ENCODE peak calls at places on chromosomes 1 and 21, in five cellular contexts. G is tibial nerve, J is GM20000, L is T-helper 2 cell, C is GM23338. E is an unnamed sample.

GRCh38 chr1:232600430-232601258 is 29.3 kb downstream of the SIPA1L2 start:
- DNase-seq in G (no peak), J (no peak), L (peak), C (peak), E (peak)

GRCh38 chr1:12541274-12542137 is 76.5 kb downstream of the DHRS3 start:
- DNase-seq in G (no peak), J (no peak), L (no peak), C (no peak), E (no peak)

GRCh38 chr1:21667348-21668231 is 1.6 kb downstream of the RAP1GAP start:
- DNase-seq in G (no peak), J (peak), L (no peak), C (no peak), E (no peak)

GRCh38 chr1:66981679-66982078 is 56.9 kb downstream of the MIER1 start:
- DNase-seq in G (no peak), J (peak), L (peak), C (no peak), E (no peak)

GRCh38 chr21:32861871-32862270 is 90.3 kb upstream of the PAXBP1 start:
- DNase-seq in G (no peak), J (no peak), L (no peak), C (no peak), E (peak)

GRCh38 chr1:31249854-31250253 is 10.2 kb upstream of the NKAIN1 start:
- DNase-seq in G (no peak), J (no peak), L (no peak), C (no peak), E (no peak)

GRCh38 chr1:62294211-62294610 is 25.0 kb downstream of the KANK4 start:
- DNase-seq in G (no peak), J (no peak), L (no peak), C (peak), E (no peak)

GRCh38 chr1:206955476-206956312 is 9.4 kb upstream of the PIGR start:
- DNase-seq in G (no peak), J (peak), L (no peak), C (no peak), E (no peak)

GRCh38 chr1:22662318-22662717 is 9.3 kb downstream of the C1QB start:
- DNase-seq in G (no peak), J (no peak), L (no peak), C (peak), E (no peak)

GRCh38 chr1:13751458-13751871 is 51.5 kb downstream of the PRDM2 start:
- DNase-seq in G (no peak), J (peak), L (no peak), C (no peak), E (no peak)

GRCh38 chr1:233331676-233332519 is 4.4 kb downstream of the MAP3K21 start:
- DNase-seq in G (no peak), J (no peak), L (no peak), C (no peak), E (no peak)

GRCh38 chr1:55095095-55095494 is 55.7 kb downstream of the PCSK9 start:
- DNase-seq in G (no peak), J (no peak), L (no peak), C (no peak), E (no peak)

GRCh38 chr1:91684599-91685196 is 184.0 kb downstream of the CDC7 start:
- DNase-seq in G (no peak), J (peak), L (peak), C (no peak), E (no peak)

GRCh38 chr1:229768232-229768631 is 142.2 kb downstream of the URB2 start:
- DNase-seq in G (no peak), J (no peak), L (no peak), C (no peak), E (no peak)

GRCh38 chr1:4801192-4801924 is 146.9 kb downstream of the AJAP1 start:
- DNase-seq in G (peak), J (no peak), L (no peak), C (no peak), E (no peak)

GRCh38 chr21:44002511-44002910 is 9.6 kb upstream of the TRAPPC10 start:
- DNase-seq in G (no peak), J (no peak), L (no peak), C (no peak), E (no peak)

GRCh38 chr21:42685036-42685435 is 31.6 kb downstream of the PDE9A start:
- DNase-seq in G (no peak), J (no peak), L (peak), C (peak), E (no peak)

GRCh38 chr1:26789953-26790352 is 2.2 kb downstream of the PIGV start:
- DNase-seq in G (no peak), J (no peak), L (peak), C (no peak), E (no peak)

GRCh38 chr1:145977486-145978476 is 13.3 kb downstream of the POLR3GL start:
- DNase-seq in G (peak), J (peak), L (peak), C (peak), E (peak)